ENCODE peak calls at places on chromosomes 5 and 9, in six cellular contexts. D is neuronal stem cell, P is H1, O is IMR-90, Z is trophoblast cell, I is mesenchymal stem cell. X is an unnamed sample.
A peak's percentile ranks its signal among the peaks of the same experiment; 100 is the strongest.

GRCh38 chr9:89149726-89150125 is 28.9 kb downstream of the SHC3 start:
- DNase-seq in I (peak; percentile 69), Z (peak; percentile 53), D (no peak), O (peak; percentile 82), P (no peak), X (no peak)

GRCh38 chr5:59005934-59006701 is 423.2 kb downstream of the RAB3C start:
- DNase-seq in D (no peak), P (no peak), Z (no peak), I (no peak), O (no peak), X (no peak)

GRCh38 chr9:134570726-134571325 is 70.8 kb upstream of the COL5A1 start:
- DNase-seq in D (no peak), P (no peak), I (no peak), O (no peak), Z (no peak), X (no peak)

GRCh38 chr5:122291000-122291592 is 20.9 kb upstream of the SNCAIP start:
- DNase-seq in O (no peak), D (no peak), P (no peak), I (peak; percentile 63), Z (no peak), X (peak; percentile 45)

GRCh38 chr5:142864293-142865260 is 94.4 kb downstream of the ARHGAP26 start:
- DNase-seq in P (no peak), Z (peak; percentile 66), O (no peak), I (no peak), D (no peak), X (no peak)

GRCh38 chr5:124744170-124744911 is 2.1 kb downstream of the ZNF608 start:
- DNase-seq in D (no peak), O (peak; percentile 27), I (peak; percentile 52), P (no peak), Z (no peak), X (no peak)

GRCh38 chr5:150436141-150436680 is 13.3 kb downstream of the RPS14 start:
- DNase-seq in P (peak; percentile 75), O (peak; percentile 89), I (peak; percentile 85), Z (peak; percentile 87), D (peak; percentile 81), X (peak; percentile 92)

GRCh38 chr5:102911973-102912372 is 156.9 kb downstream of the PAM start:
- DNase-seq in O (peak; percentile 79), I (peak; percentile 39), P (no peak), Z (no peak), D (no peak), X (no peak)

GRCh38 chr5:7181841-7182240 is 214.1 kb upstream of the ADCY2 start:
- DNase-seq in Z (no peak), D (no peak), I (no peak), O (no peak), P (no peak), X (no peak)

GRCh38 chr9:84337252-84337651 is 3.3 kb downstream of the SLC28A3 start:
- DNase-seq in D (no peak), P (no peak), O (no peak), I (no peak), Z (no peak), X (no peak)

GRCh38 chr5:159415301-159415937 is 85.1 kb upstream of the IL12B start:
- DNase-seq in P (no peak), O (no peak), D (no peak), I (no peak), Z (no peak), X (no peak)

GRCh38 chr5:159041754-159042153 is 58.0 kb downstream of the EBF1 start:
- DNase-seq in O (no peak), I (peak; percentile 32), Z (no peak), P (no peak), D (no peak), X (no peak)

GRCh38 chr5:166722939-166723338 is 1568.5 kb upstream of the WWC1 start:
- DNase-seq in I (peak; percentile 48), P (no peak), O (no peak), D (no peak), Z (peak; percentile 1), X (no peak)

GRCh38 chr5:64690104-64690416 is 243 bp upstream of the SHISAL2B start:
- DNase-seq in O (no peak), P (no peak), Z (no peak), I (no peak), D (no peak), X (no peak)
- H3K23ac ChIP-seq in O (no peak overlapping the region), P (no peak overlapping the region), Z (no peak overlapping the region), I (no peak overlapping the region), D (peak overlapping the region; percentile 82), X (no peak overlapping the region)

DNA sequence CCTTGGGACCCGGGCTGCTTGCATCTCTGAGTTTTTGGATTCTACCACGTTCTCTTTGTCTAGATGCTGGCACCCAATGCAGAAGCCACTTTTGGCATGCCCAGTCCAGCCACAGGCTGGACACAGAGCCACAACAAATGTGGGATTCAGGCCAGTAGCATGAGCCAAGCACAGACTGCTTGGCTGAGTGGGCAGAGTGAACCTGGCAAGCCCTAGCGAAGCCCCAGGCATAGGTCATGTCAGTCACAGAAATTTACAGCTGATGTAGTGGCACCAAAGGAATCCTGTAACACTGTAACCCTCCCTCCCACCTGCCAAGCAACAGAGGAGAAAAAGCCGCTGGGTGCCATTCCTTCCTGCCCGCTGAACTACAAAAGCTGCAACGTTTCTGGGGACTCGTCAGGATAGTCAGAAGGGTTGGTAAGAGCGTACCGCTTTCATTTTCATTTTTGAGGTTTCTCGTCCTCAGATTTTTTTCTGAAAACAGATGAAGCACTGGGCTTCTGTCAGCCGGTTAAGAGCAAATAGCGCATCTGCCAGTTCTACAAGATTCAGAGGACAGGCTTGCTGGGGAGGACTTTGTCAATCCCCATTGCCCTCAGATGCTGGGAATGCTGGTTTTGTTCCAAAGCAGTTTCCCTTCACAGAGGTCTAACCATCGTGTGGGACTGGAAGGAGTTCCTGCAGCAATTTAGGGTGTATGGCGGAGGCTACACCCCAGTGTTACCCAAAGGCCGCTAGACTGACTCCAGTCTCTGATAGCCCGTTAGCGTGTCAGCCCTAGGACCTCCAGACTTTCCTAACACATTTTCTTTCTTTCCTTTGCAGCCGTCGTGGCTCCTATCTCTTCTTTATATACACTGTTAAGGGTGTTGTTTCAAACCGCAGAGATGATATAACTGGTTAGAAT is 399.0 kb downstream of the HTR1A start:
- DNase-seq in P (no peak), Z (no peak), I (no peak), O (no peak), D (no peak), X (no peak)
- H2BK120ac ChIP-seq in P (no peak overlapping the region), Z (no peak overlapping the region), I (no peak overlapping the region), O (no peak overlapping the region), D (no peak overlapping the region), X (no peak overlapping the region)

GRCh38 chr5:61330341-61330878 is 1.6 kb upstream of the ZSWIM6 start:
- DNase-seq in D (peak; percentile 49), P (no peak), O (peak; percentile 45), Z (peak; percentile 27), I (peak; percentile 74), X (peak; percentile 55)

GRCh38 chr5:61331407-61332368 is at the start of gene ZSWIM6:
- DNase-seq in D (peak; percentile 99), O (peak; percentile 99), P (peak; percentile 97), I (peak; percentile 99), Z (peak; percentile 87), X (peak; percentile 98)

GRCh38 chr5:61329729-61330128 is 2.3 kb upstream of the ZSWIM6 start:
- DNase-seq in O (peak; percentile 67), I (peak; percentile 83), D (no peak), P (no peak), Z (no peak), X (no peak)

GRCh38 chr5:61332369-61332745 is 299 bp downstream of the ZSWIM6 start:
- DNase-seq in I (peak; percentile 28), P (no peak), D (peak; percentile 40), O (no peak), Z (no peak), X (no peak)

DNA sequence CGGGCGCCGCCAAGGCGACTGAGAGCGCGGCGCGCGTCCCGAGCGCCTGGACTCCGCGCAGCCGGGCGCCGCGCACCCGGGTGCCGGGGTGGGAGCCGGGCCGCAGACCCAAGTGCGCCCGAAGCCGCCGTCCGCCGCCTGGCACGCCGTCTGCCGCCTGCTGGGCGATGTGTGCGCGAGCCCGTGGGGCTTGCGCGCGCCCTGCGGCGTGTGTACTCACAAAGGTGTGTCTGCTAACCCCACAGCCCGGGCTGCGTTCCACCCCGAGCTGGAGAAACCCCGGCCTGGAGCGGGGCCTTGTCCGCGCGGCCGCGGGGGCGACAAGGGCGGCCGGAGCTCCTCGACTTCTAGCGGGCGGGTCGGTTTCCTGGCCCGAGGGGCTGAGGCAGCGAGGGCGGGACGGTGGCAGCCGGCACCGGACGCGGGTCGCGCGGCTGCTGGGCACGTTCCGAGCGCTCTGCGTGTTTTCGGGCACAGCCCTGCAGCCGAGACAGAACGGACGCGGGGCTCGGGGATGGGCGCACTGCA is 1.1 kb upstream of the ZSWIM6 start:
- DNase-seq in Z (peak; percentile 33), P (no peak), O (peak; percentile 78), D (peak; percentile 68), I (peak; percentile 83), X (peak; percentile 55)
- H3K23ac ChIP-seq in Z (no peak overlapping the region), P (no peak overlapping the region), O (peak overlapping the region; percentile 46), D (peak overlapping the region; percentile 96), I (peak overlapping the region; percentile 94), X (no peak overlapping the region)

DNA sequence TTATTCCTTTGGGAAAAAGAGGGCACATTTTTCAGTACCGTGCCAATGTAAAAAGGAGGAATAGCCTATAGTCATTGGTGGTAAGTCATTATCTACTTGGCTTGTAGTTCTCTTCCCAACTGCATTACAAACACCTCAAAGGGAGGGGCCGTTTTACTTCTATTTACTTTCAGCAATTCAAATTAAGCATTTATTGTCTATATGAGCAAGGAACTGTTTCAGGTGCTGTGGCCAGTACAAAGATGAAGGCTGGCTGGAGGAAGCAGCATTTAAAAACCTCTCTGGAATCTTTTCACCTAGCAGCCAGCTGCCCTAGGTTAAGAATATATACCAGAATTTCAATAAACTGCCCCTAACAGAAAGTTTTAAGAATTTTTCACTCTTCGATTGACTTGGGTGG is 48.9 kb downstream of the SEMA6A start:
- DNase-seq in Z (no peak), D (no peak), I (no peak), P (no peak), O (no peak), X (no peak)
- H2BK120ac ChIP-seq in Z (no peak overlapping the region), D (no peak overlapping the region), I (no peak overlapping the region), P (no peak overlapping the region), O (no peak overlapping the region), X (no peak overlapping the region)